ENCODE peak calls at places on chromosome 15, in nine cellular contexts. One of them, this sample, is unnamed.

GRCh38 chr15:96593735-96594134 is 263.2 kb downstream of the NR2F2 start:
- DNase-seq in mesendoderm: no peak
- DNase-seq in H1: no peak
- DNase-seq in AG04450: no peak
- DNase-seq in CD8-positive, alpha-beta T cell: no peak
- DNase-seq in lower lobe of right lung: no peak
- DNase-seq in GM23248: no peak
- DNase-seq in tibial artery: no peak
- DNase-seq in body of pancreas: no peak
- DNase-seq in this sample: no peak

GRCh38 chr15:48888209-48888608 is 10.3 kb downstream of the EID1 start:
- DNase-seq in lower lobe of right lung: no peak
- DNase-seq in GM23248: no peak
- DNase-seq in body of pancreas: no peak
- DNase-seq in mesendoderm: no peak
- DNase-seq in AG04450: no peak
- DNase-seq in tibial artery: no peak
- DNase-seq in H1: no peak
- DNase-seq in CD8-positive, alpha-beta T cell: no peak
- DNase-seq in this sample: no peak

GRCh38 chr15:85725019-85725418 is 69.7 kb downstream of the KLHL25 start:
- DNase-seq in CD8-positive, alpha-beta T cell: no peak
- DNase-seq in H1: no peak
- DNase-seq in GM23248: peak
- DNase-seq in body of pancreas: no peak
- DNase-seq in lower lobe of right lung: no peak
- DNase-seq in AG04450: no peak
- DNase-seq in mesendoderm: no peak
- DNase-seq in tibial artery: no peak
- DNase-seq in this sample: no peak

GRCh38 chr15:28881170-28881569 is 4.6 kb upstream of the APBA2 start:
- DNase-seq in tibial artery: no peak
- DNase-seq in lower lobe of right lung: no peak
- DNase-seq in mesendoderm: no peak
- DNase-seq in H1: no peak
- DNase-seq in AG04450: no peak
- DNase-seq in CD8-positive, alpha-beta T cell: no peak
- DNase-seq in body of pancreas: no peak
- DNase-seq in GM23248: no peak
- DNase-seq in this sample: no peak

GRCh38 chr15:73335026-73335425 is 33.7 kb downstream of the HCN4 start:
- DNase-seq in tibial artery: no peak
- DNase-seq in GM23248: no peak
- DNase-seq in lower lobe of right lung: peak
- DNase-seq in body of pancreas: no peak
- DNase-seq in mesendoderm: peak
- DNase-seq in AG04450: no peak
- DNase-seq in CD8-positive, alpha-beta T cell: no peak
- DNase-seq in H1: no peak
- DNase-seq in this sample: no peak

GRCh38 chr15:39183177-39183881 is 397.6 kb upstream of the THBS1 start:
- DNase-seq in AG04450: no peak
- DNase-seq in lower lobe of right lung: no peak
- DNase-seq in tibial artery: no peak
- DNase-seq in GM23248: no peak
- DNase-seq in body of pancreas: no peak
- DNase-seq in CD8-positive, alpha-beta T cell: no peak
- DNase-seq in mesendoderm: no peak
- DNase-seq in H1: no peak
- DNase-seq in this sample: no peak

GRCh38 chr15:47794266-47794914 is 77.1 kb downstream of the SEMA6D start:
- DNase-seq in CD8-positive, alpha-beta T cell: no peak
- DNase-seq in tibial artery: no peak
- DNase-seq in AG04450: no peak
- DNase-seq in lower lobe of right lung: no peak
- DNase-seq in GM23248: peak
- DNase-seq in H1: no peak
- DNase-seq in mesendoderm: no peak
- DNase-seq in body of pancreas: no peak
- DNase-seq in this sample: no peak

GRCh38 chr15:73694419-73694818 is 10.2 kb downstream of the CD276 start:
- DNase-seq in GM23248: peak
- DNase-seq in body of pancreas: no peak
- DNase-seq in AG04450: no peak
- DNase-seq in mesendoderm: no peak
- DNase-seq in tibial artery: no peak
- DNase-seq in CD8-positive, alpha-beta T cell: no peak
- DNase-seq in lower lobe of right lung: no peak
- DNase-seq in H1: no peak
- DNase-seq in this sample: no peak

GRCh38 chr15:70269331-70269911 is 171.7 kb upstream of the TLE3 start:
- DNase-seq in CD8-positive, alpha-beta T cell: no peak
- DNase-seq in H1: no peak
- DNase-seq in tibial artery: no peak
- DNase-seq in mesendoderm: no peak
- DNase-seq in GM23248: no peak
- DNase-seq in lower lobe of right lung: no peak
- DNase-seq in AG04450: no peak
- DNase-seq in body of pancreas: no peak
- DNase-seq in this sample: no peak

GRCh38 chr15:45112592-45113379 is 1.2 kb downstream of the DUOX2 start:
- DNase-seq in mesendoderm: no peak
- DNase-seq in CD8-positive, alpha-beta T cell: no peak
- DNase-seq in H1: peak
- DNase-seq in AG04450: no peak
- DNase-seq in lower lobe of right lung: no peak
- DNase-seq in tibial artery: no peak
- DNase-seq in body of pancreas: no peak
- DNase-seq in GM23248: peak
- DNase-seq in this sample: no peak

GRCh38 chr15:44188810-44189209 is 6.3 kb downstream of the FRMD5 start:
- DNase-seq in H1: no peak
- DNase-seq in CD8-positive, alpha-beta T cell: no peak
- DNase-seq in mesendoderm: no peak
- DNase-seq in AG04450: no peak
- DNase-seq in lower lobe of right lung: no peak
- DNase-seq in body of pancreas: no peak
- DNase-seq in GM23248: no peak
- DNase-seq in tibial artery: no peak
- DNase-seq in this sample: peak

GRCh38 chr15:26974120-26974780 is 3.3 kb downstream of the GABRG3 start:
- DNase-seq in mesendoderm: peak
- DNase-seq in body of pancreas: no peak
- DNase-seq in tibial artery: no peak
- DNase-seq in lower lobe of right lung: no peak
- DNase-seq in AG04450: no peak
- DNase-seq in GM23248: peak
- DNase-seq in CD8-positive, alpha-beta T cell: no peak
- DNase-seq in H1: peak
- DNase-seq in this sample: no peak

GRCh38 chr15:101827257-101827656 is 15.3 kb downstream of the OR4F15 start:
- DNase-seq in H1: no peak
- DNase-seq in GM23248: peak
- DNase-seq in CD8-positive, alpha-beta T cell: no peak
- DNase-seq in mesendoderm: no peak
- DNase-seq in lower lobe of right lung: no peak
- DNase-seq in body of pancreas: no peak
- DNase-seq in tibial artery: no peak
- DNase-seq in AG04450: peak
- DNase-seq in this sample: no peak

GRCh38 chr15:84969257-84969656 is 12.4 kb upstream of the PDE8A start:
- DNase-seq in tibial artery: no peak
- DNase-seq in body of pancreas: no peak
- DNase-seq in mesendoderm: no peak
- DNase-seq in GM23248: no peak
- DNase-seq in H1: no peak
- DNase-seq in lower lobe of right lung: no peak
- DNase-seq in AG04450: no peak
- DNase-seq in CD8-positive, alpha-beta T cell: no peak
- DNase-seq in this sample: peak

GRCh38 chr15:70504305-70504951 is 258.9 kb downstream of the UACA start:
- DNase-seq in AG04450: no peak
- DNase-seq in mesendoderm: peak
- DNase-seq in H1: no peak
- DNase-seq in lower lobe of right lung: peak
- DNase-seq in tibial artery: peak
- DNase-seq in body of pancreas: peak
- DNase-seq in GM23248: peak
- DNase-seq in CD8-positive, alpha-beta T cell: no peak
- DNase-seq in this sample: no peak

GRCh38 chr15:57149196-57149595 is 227.1 kb upstream of the CGNL1 start:
- DNase-seq in H1: no peak
- DNase-seq in CD8-positive, alpha-beta T cell: no peak
- DNase-seq in AG04450: no peak
- DNase-seq in GM23248: peak
- DNase-seq in lower lobe of right lung: no peak
- DNase-seq in body of pancreas: no peak
- DNase-seq in tibial artery: no peak
- DNase-seq in mesendoderm: no peak
- DNase-seq in this sample: no peak

GRCh38 chr15:58369956-58370355 is 61.8 kb upstream of the LIPC start:
- DNase-seq in H1: no peak
- DNase-seq in GM23248: no peak
- DNase-seq in body of pancreas: no peak
- DNase-seq in mesendoderm: no peak
- DNase-seq in CD8-positive, alpha-beta T cell: no peak
- DNase-seq in lower lobe of right lung: no peak
- DNase-seq in tibial artery: no peak
- DNase-seq in AG04450: no peak
- DNase-seq in this sample: no peak

GRCh38 chr15:33985751-33986150 is 17.5 kb downstream of the CHRM5 start:
- DNase-seq in H1: no peak
- DNase-seq in GM23248: no peak
- DNase-seq in body of pancreas: no peak
- DNase-seq in lower lobe of right lung: no peak
- DNase-seq in CD8-positive, alpha-beta T cell: no peak
- DNase-seq in tibial artery: no peak
- DNase-seq in AG04450: no peak
- DNase-seq in mesendoderm: peak
- DNase-seq in this sample: no peak

GRCh38 chr15:65115542-65115941 is 542 bp upstream of the UBAP1L start:
- DNase-seq in H1: no peak
- DNase-seq in tibial artery: no peak
- DNase-seq in mesendoderm: no peak
- DNase-seq in body of pancreas: no peak
- DNase-seq in GM23248: no peak
- DNase-seq in AG04450: no peak
- DNase-seq in lower lobe of right lung: no peak
- DNase-seq in CD8-positive, alpha-beta T cell: no peak
- DNase-seq in this sample: no peak

GRCh38 chr15:58830556-58830955 is 59.5 kb downstream of the MINDY2 start:
- DNase-seq in GM23248: no peak
- DNase-seq in body of pancreas: no peak
- DNase-seq in AG04450: no peak
- DNase-seq in CD8-positive, alpha-beta T cell: no peak
- DNase-seq in mesendoderm: no peak
- DNase-seq in lower lobe of right lung: no peak
- DNase-seq in tibial artery: no peak
- DNase-seq in H1: no peak
- DNase-seq in this sample: no peak

GRCh38 chr15:31508656-31509055 is 182.0 kb downstream of the KLF13 start:
- DNase-seq in mesendoderm: no peak
- DNase-seq in body of pancreas: no peak
- DNase-seq in CD8-positive, alpha-beta T cell: no peak
- DNase-seq in AG04450: no peak
- DNase-seq in tibial artery: no peak
- DNase-seq in GM23248: no peak
- DNase-seq in H1: peak
- DNase-seq in lower lobe of right lung: no peak
- DNase-seq in this sample: no peak

GRCh38 chr15:79009388-79009787 is 64.5 kb upstream of the CTSH start:
- DNase-seq in body of pancreas: no peak
- DNase-seq in lower lobe of right lung: no peak
- DNase-seq in mesendoderm: no peak
- DNase-seq in CD8-positive, alpha-beta T cell: no peak
- DNase-seq in H1: no peak
- DNase-seq in AG04450: no peak
- DNase-seq in tibial artery: no peak
- DNase-seq in GM23248: no peak
- DNase-seq in this sample: no peak
- H3K27ac ChIP-seq in body of pancreas: no peak
- H3K27ac ChIP-seq in lower lobe of right lung: no peak
- H3K27ac ChIP-seq in mesendoderm: no peak
- H3K27ac ChIP-seq in CD8-positive, alpha-beta T cell: no peak
- H3K27ac ChIP-seq in H1: no peak
- H3K27ac ChIP-seq in AG04450: no peak
- H3K27ac ChIP-seq in tibial artery: no peak
- H3K27ac ChIP-seq in GM23248: no peak
- H3K27ac ChIP-seq in this sample: no peak

GRCh38 chr15:66700412-66700801 is 1.6 kb upstream of the SMAD6 start:
- DNase-seq in CD8-positive, alpha-beta T cell: no peak
- DNase-seq in tibial artery: no peak
- DNase-seq in mesendoderm: no peak
- DNase-seq in GM23248: no peak
- DNase-seq in lower lobe of right lung: no peak
- DNase-seq in body of pancreas: no peak
- DNase-seq in AG04450: no peak
- DNase-seq in H1: no peak
- DNase-seq in this sample: no peak
- H3K27ac ChIP-seq in CD8-positive, alpha-beta T cell: no peak
- H3K27ac ChIP-seq in tibial artery: peak
- H3K27ac ChIP-seq in mesendoderm: peak
- H3K27ac ChIP-seq in GM23248: peak
- H3K27ac ChIP-seq in lower lobe of right lung: peak
- H3K27ac ChIP-seq in body of pancreas: peak
- H3K27ac ChIP-seq in AG04450: no peak
- H3K27ac ChIP-seq in H1: no peak
- H3K27ac ChIP-seq in this sample: no peak

GRCh38 chr15:51623386-51623938 is 891 bp upstream of the DMXL2 start:
- DNase-seq in lower lobe of right lung: no peak
- DNase-seq in body of pancreas: no peak
- DNase-seq in H1: no peak
- DNase-seq in tibial artery: no peak
- DNase-seq in AG04450: no peak
- DNase-seq in CD8-positive, alpha-beta T cell: no peak
- DNase-seq in mesendoderm: peak
- DNase-seq in GM23248: peak
- DNase-seq in this sample: no peak
- H3K27ac ChIP-seq in lower lobe of right lung: peak
- H3K27ac ChIP-seq in body of pancreas: peak
- H3K27ac ChIP-seq in H1: no peak
- H3K27ac ChIP-seq in tibial artery: peak
- H3K27ac ChIP-seq in AG04450: no peak
- H3K27ac ChIP-seq in CD8-positive, alpha-beta T cell: no peak
- H3K27ac ChIP-seq in mesendoderm: no peak
- H3K27ac ChIP-seq in GM23248: peak
- H3K27ac ChIP-seq in this sample: peak

GRCh38 chr15:92984161-92984560 is 84.0 kb downstream of the CHD2 start:
- DNase-seq in AG04450: no peak
- DNase-seq in H1: no peak
- DNase-seq in mesendoderm: no peak
- DNase-seq in GM23248: no peak
- DNase-seq in CD8-positive, alpha-beta T cell: no peak
- DNase-seq in body of pancreas: no peak
- DNase-seq in tibial artery: no peak
- DNase-seq in lower lobe of right lung: no peak
- DNase-seq in this sample: no peak

GRCh38 chr15:92992712-92993111 is 92.6 kb downstream of the CHD2 start:
- DNase-seq in lower lobe of right lung: no peak
- DNase-seq in tibial artery: no peak
- DNase-seq in H1: no peak
- DNase-seq in AG04450: no peak
- DNase-seq in mesendoderm: no peak
- DNase-seq in GM23248: no peak
- DNase-seq in CD8-positive, alpha-beta T cell: no peak
- DNase-seq in body of pancreas: no peak
- DNase-seq in this sample: no peak

GRCh38 chr15:92989469-92989868 is 89.3 kb downstream of the CHD2 start:
- DNase-seq in mesendoderm: no peak
- DNase-seq in CD8-positive, alpha-beta T cell: no peak
- DNase-seq in tibial artery: no peak
- DNase-seq in body of pancreas: no peak
- DNase-seq in GM23248: no peak
- DNase-seq in AG04450: no peak
- DNase-seq in lower lobe of right lung: no peak
- DNase-seq in H1: no peak
- DNase-seq in this sample: no peak
- H3K27ac ChIP-seq in mesendoderm: no peak
- H3K27ac ChIP-seq in CD8-positive, alpha-beta T cell: no peak
- H3K27ac ChIP-seq in tibial artery: no peak
- H3K27ac ChIP-seq in body of pancreas: no peak
- H3K27ac ChIP-seq in GM23248: no peak
- H3K27ac ChIP-seq in AG04450: no peak
- H3K27ac ChIP-seq in lower lobe of right lung: no peak
- H3K27ac ChIP-seq in H1: no peak
- H3K27ac ChIP-seq in this sample: no peak

This sample was measured in substantia nigra.